ENCODE peak calls at places on chromosomes 7 and 10, in nine cellular contexts. K is naive thymus-derived CD4-positive, alpha-beta T cell; W is right lobe of liver; L is HEK293T; Y is iris pigment epithelial cell; P is tibial artery; R is T-cell; X is cardiac muscle cell; G is stimulated activated CD4-positive, alpha-beta T cell treated with anti-CD3 and anti-CD28 coated beads, Interleukin-1b, Interleukin-23, amount 100 ng/mL, for 4 hours. F is an unnamed sample.

GRCh38 chr10:89552213-89552612 is 16.8 kb upstream of the SLC16A12 start:
- DNase-seq in K (no peak), W (no peak), L (no peak), Y (no peak), P (no peak), R (no peak), X (no peak), G (no peak), F (no peak)

GRCh38 chr7:335358-336148 is 45.6 kb downstream of the FOXL3 start:
- DNase-seq in K (no peak), W (no peak), L (no peak), Y (no peak), P (no peak), R (no peak), X (no peak), G (no peak), F (no peak)

GRCh38 chr10:1359599-1359955 is 303.4 kb downstream of the WDR37 start:
- DNase-seq in K (no peak), W (no peak), L (no peak), Y (no peak), P (no peak), R (no peak), X (no peak), G (no peak), F (no peak)

GRCh38 chr7:76303829-76304505 is 1.5 kb downstream of the HSPB1 start:
- DNase-seq in K (peak; percentile 35), W (no peak), L (no peak), Y (peak; percentile 64), P (no peak), R (peak; percentile 17), X (no peak), G (no peak), F (no peak)

GRCh38 chr10:71547841-71548493 is 151.2 kb downstream of the CDH23 start:
- DNase-seq in K (no peak), W (no peak), L (peak; percentile 15), Y (peak; percentile 60), P (peak; percentile 42), R (no peak), X (peak; percentile 90), G (no peak), F (no peak)

GRCh38 chr7:111029574-111030357 is 61.2 kb upstream of the LRRN3 start:
- DNase-seq in K (peak; percentile 59), W (peak; percentile 53), L (no peak), Y (peak; percentile 45), P (peak; percentile 49), R (peak; percentile 23), X (peak; percentile 48), G (no peak), F (peak; percentile 13)

GRCh38 chr10:100391163-100392002 is 44.4 kb downstream of the SCD start:
- DNase-seq in K (no peak), W (no peak), L (no peak), Y (no peak), P (no peak), R (no peak), X (no peak), G (no peak), F (no peak)

GRCh38 chr7:91436655-91437054 is 172.4 kb downstream of the FZD1 start:
- DNase-seq in K (no peak), W (no peak), L (no peak), Y (no peak), P (no peak), R (no peak), X (no peak), G (no peak), F (no peak)

GRCh38 chr7:156603629-156604028 is 36.9 kb upstream of the RNF32 start:
- DNase-seq in K (no peak), W (no peak), L (no peak), Y (no peak), P (no peak), R (no peak), X (no peak), G (no peak), F (no peak)

GRCh38 chr10:109898666-109899577 is 24.4 kb downstream of the XPNPEP1 start:
- DNase-seq in K (no peak), W (peak; percentile 74), L (no peak), Y (no peak), P (peak; percentile 86), R (no peak), X (no peak), G (no peak), F (no peak)

GRCh38 chr7:135697276-135698049 is 30.5 kb downstream of the SLC13A4 start:
- DNase-seq in K (no peak), W (no peak), L (no peak), Y (no peak), P (no peak), R (no peak), X (no peak), G (no peak), F (no peak)

GRCh38 chr7:149882264-149883048 is 8.7 kb downstream of the ATP6V0E2 start:
- DNase-seq in K (no peak), W (no peak), L (no peak), Y (no peak), P (no peak), R (no peak), X (no peak), G (no peak), F (no peak)

GRCh38 chr7:139054101-139054500 is 18.3 kb upstream of the ZC3HAV1L start:
- DNase-seq in K (no peak), W (no peak), L (no peak), Y (peak; percentile 26), P (no peak), R (no peak), X (no peak), G (no peak), F (no peak)

GRCh38 chr7:100867040-100867795 is at the start of gene TRIP6:
- DNase-seq in K (peak; percentile 18), W (peak; percentile 84), L (peak; percentile 81), Y (peak; percentile 93), P (peak; percentile 94), R (no peak), X (peak; percentile 78), G (peak; percentile 66), F (peak; percentile 50)

GRCh38 chr10:29630205-29631048 is 4.3 kb downstream of the SVIL start:
- DNase-seq in K (no peak), W (peak; percentile 20), L (no peak), Y (no peak), P (no peak), R (no peak), X (no peak), G (no peak), F (no peak)

GRCh38 chr7:98312201-98312600 is 30.7 kb downstream of the BRI3 start:
- DNase-seq in K (no peak), W (no peak), L (no peak), Y (no peak), P (no peak), R (no peak), X (no peak), G (no peak), F (no peak)

GRCh38 chr10:121556918-121557573 is 41.2 kb downstream of the FGFR2 start:
- DNase-seq in K (no peak), W (no peak), L (no peak), Y (no peak), P (no peak), R (no peak), X (no peak), G (no peak), F (no peak)

GRCh38 chr10:71337219-71337625 is 18.2 kb downstream of the SLC29A3 start:
- DNase-seq in K (no peak), W (peak; percentile 94), L (no peak), Y (no peak), P (no peak), R (no peak), X (no peak), G (no peak), F (no peak)